ENCODE peak calls at places on chromosomes 4 and X, in nine cellular contexts. E, Y, M, G, C, R, V, H and I are unnamed samples.

GRCh38 chr4:17690898-17691297 is 76.5 kb downstream of the MED28 start:
- DNase-seq in V (no peak), H (no peak), E (no peak), C (no peak), G (no peak), R (no peak), Y (no peak), M (no peak), I (no peak)

GRCh38 chrX:97563531-97564133 is 679.9 kb downstream of the RPA4 start:
- DNase-seq in G (peak), V (peak), C (peak), M (no peak), H (no peak), E (no peak), R (peak), Y (peak), I (no peak)

GRCh38 chr4:99634742-99635360 is 22.8 kb downstream of the C4orf54 start:
- DNase-seq in E (peak), H (no peak), C (no peak), R (no peak), V (no peak), G (no peak), M (no peak), Y (no peak), I (no peak)

GRCh38 chr4:98210293-98210692 is 50.9 kb upstream of the RAP1GDS1 start:
- DNase-seq in H (no peak), V (no peak), E (no peak), Y (no peak), M (no peak), R (no peak), G (no peak), C (no peak), I (no peak)

GRCh38 chr4:41044165-41044564 is 170.2 kb downstream of the APBB2 start:
- DNase-seq in H (no peak), E (no peak), M (no peak), C (no peak), R (no peak), V (no peak), G (no peak), Y (no peak), I (no peak)

GRCh38 chr4:172356002-172356401 is 542.8 kb downstream of the GALNTL6 start:
- DNase-seq in H (no peak), M (no peak), Y (no peak), E (no peak), C (peak), R (no peak), G (no peak), V (peak), I (no peak)

GRCh38 chr4:8591626-8592365 is 769 bp upstream of the CPZ start:
- DNase-seq in V (no peak), R (no peak), E (no peak), M (no peak), H (no peak), Y (no peak), G (no peak), C (no peak), I (no peak)

GRCh38 chr4:122632396-122633143 is 11.7 kb upstream of the IL21 start:
- DNase-seq in R (no peak), Y (no peak), C (no peak), V (no peak), M (peak), H (no peak), G (no peak), E (peak), I (no peak)

GRCh38 chrX:41478397-41478911 is 31.3 kb downstream of the NYX start:
- DNase-seq in V (peak), M (no peak), R (no peak), H (no peak), C (peak), G (no peak), E (no peak), Y (no peak), I (no peak)

GRCh38 chr4:11471613-11472012 is 42.9 kb upstream of the HS3ST1 start:
- DNase-seq in Y (no peak), R (peak), M (no peak), E (no peak), C (peak), H (no peak), V (no peak), G (no peak), I (no peak)

GRCh38 chrX:146224442-146224841 is 406.8 kb downstream of the SLITRK2 start:
- DNase-seq in V (peak), Y (no peak), E (no peak), R (no peak), C (no peak), H (no peak), M (no peak), G (no peak), I (peak)

GRCh38 chr4:110639207-110640092 is 16.6 kb upstream of the PITX2 start:
- DNase-seq in R (no peak), Y (no peak), H (no peak), C (no peak), M (no peak), G (no peak), V (peak), E (no peak), I (no peak)

GRCh38 chr4:73021634-73022033 is 47.9 kb downstream of the COX18 start:
- DNase-seq in E (peak), R (no peak), Y (no peak), V (peak), C (peak), G (peak), H (peak), M (peak), I (peak)

GRCh38 chr4:2154215-2154614 is 87.7 kb downstream of the HAUS3 start:
- DNase-seq in G (no peak), Y (no peak), H (no peak), R (no peak), V (no peak), E (no peak), M (no peak), C (no peak), I (peak)

GRCh38 chrX:10156199-10157031 is at the start of gene CLCN4:
- DNase-seq in G (peak), M (no peak), R (no peak), H (no peak), C (peak), E (peak), Y (peak), V (peak), I (peak)

GRCh38 chr4:76546282-76547166 is 111.5 kb downstream of the SHROOM3 start:
- DNase-seq in G (peak), V (peak), M (no peak), E (no peak), C (peak), Y (no peak), R (no peak), H (no peak), I (peak)

GRCh38 chrX:102849396-102849795 is 87.7 kb upstream of the RAB40AL start:
- DNase-seq in Y (no peak), V (peak), M (no peak), C (no peak), H (no peak), E (no peak), G (no peak), R (no peak), I (no peak)

GRCh38 chr4:22502895-22503814 is 12.7 kb downstream of the ADGRA3 start:
- DNase-seq in V (no peak), H (no peak), G (no peak), C (peak), M (no peak), Y (no peak), R (no peak), E (no peak), I (no peak)

GRCh38 chr4:1504786-1505500 is 98.7 kb upstream of the NKX1-1 start:
- DNase-seq in G (no peak), E (no peak), R (no peak), M (no peak), H (peak), Y (peak), V (no peak), C (no peak), I (no peak)

GRCh38 chr4:29009908-29010307 is 1710.3 kb upstream of the PCDH7 start:
- DNase-seq in R (no peak), H (no peak), M (no peak), C (no peak), Y (no peak), G (no peak), V (no peak), E (no peak), I (no peak)

GRCh38 chrX:10086683-10087082 is 70.1 kb upstream of the CLCN4 start:
- DNase-seq in H (no peak), Y (no peak), G (no peak), V (no peak), C (no peak), E (no peak), M (no peak), R (no peak), I (no peak)

GRCh38 chrX:96591418-96591817 is 93.2 kb upstream of the DIAPH2 start:
- DNase-seq in Y (no peak), V (no peak), H (no peak), R (no peak), C (no peak), G (no peak), E (no peak), M (no peak), I (no peak)

GRCh38 chrX:46180258-46180687 is 364.9 kb downstream of the ZNF674 start:
- DNase-seq in M (no peak), H (no peak), Y (no peak), V (peak), R (no peak), E (no peak), G (peak), C (peak), I (peak)

GRCh38 chr4:173520921-173521473 is 9.0 kb downstream of the HAND2 start:
- DNase-seq in C (no peak), M (no peak), R (peak), E (no peak), H (no peak), Y (no peak), V (peak), G (no peak), I (no peak)

GRCh38 chr4:182835006-182835740 is 82.0 kb downstream of the DCTD start:
- DNase-seq in V (peak), M (no peak), R (no peak), G (no peak), E (no peak), Y (no peak), C (no peak), H (no peak), I (no peak)